ENCODE peak calls at places on chromosomes 7 and 10, in six cellular contexts. H is HepG2, O is K562, F is GM12891, V is GM12878, Z is H1. E is an unnamed sample.

GRCh38 chr7:17774248-17774647 is 166.0 kb downstream of the SNX13 start:
- DNase-seq in H (no peak), O (peak), F (no peak), V (no peak), Z (no peak), E (no peak)

GRCh38 chr7:54878339-54878738 is 119.3 kb upstream of the SEC61G start:
- DNase-seq in H (no peak), O (no peak), F (no peak), V (no peak), Z (no peak), E (no peak)

GRCh38 chr10:108249940-108250339 is 1085.4 kb upstream of the SORCS1 start:
- DNase-seq in H (no peak), O (peak), F (no peak), V (no peak), Z (peak), E (no peak)

GRCh38 chr7:105816270-105816843 is 60.0 kb downstream of the ATXN7L1 start:
- DNase-seq in H (no peak), O (no peak), F (no peak), V (no peak), Z (no peak), E (no peak)

GRCh38 chr10:50624866-50625491 is 1.2 kb upstream of the SGMS1 start:
- DNase-seq in H (peak), O (peak), F (peak), V (no peak), Z (peak), E (peak)

GRCh38 chr10:77816311-77816710 is 110.2 kb downstream of the DLG5 start:
- DNase-seq in H (no peak), O (no peak), F (no peak), V (no peak), Z (no peak), E (no peak)

GRCh38 chr10:133379152-133379800 is at the start of gene PAOX:
- DNase-seq in H (no peak), O (peak), F (peak), V (no peak), Z (no peak), E (peak)

GRCh38 chr10:131730771-131731497 is 169.9 kb upstream of the PPP2R2D start:
- DNase-seq in H (no peak), O (no peak), F (no peak), V (no peak), Z (no peak), E (no peak)

GRCh38 chr7:5693529-5693928 is 87.9 kb downstream of the RNF216 start:
- DNase-seq in H (peak), O (peak), F (no peak), V (peak), Z (no peak), E (no peak)

GRCh38 chr10:470339-471003 is 219.0 kb downstream of the DIP2C start:
- DNase-seq in H (no peak), O (peak), F (no peak), V (no peak), Z (no peak), E (no peak)

GRCh38 chr7:98357751-98358161 is 43.1 kb downstream of the BAIAP2L1 start:
- DNase-seq in H (peak), O (no peak), F (no peak), V (no peak), Z (no peak), E (no peak)

GRCh38 chr7:11083214-11083568 is 109.5 kb downstream of the PHF14 start:
- DNase-seq in H (no peak), O (no peak), F (no peak), V (no peak), Z (no peak), E (no peak)

GRCh38 chr10:29767958-29768357 is 133.2 kb upstream of the SVIL start:
- DNase-seq in H (no peak), O (no peak), F (no peak), V (no peak), Z (no peak), E (no peak)

GRCh38 chr7:92641921-92642511 is 51.8 kb upstream of the FAM133B start:
- DNase-seq in H (no peak), O (peak), F (no peak), V (no peak), Z (no peak), E (no peak)

GRCh38 chr7:97126483-97127171 is 9.1 kb downstream of the SDHAF3 start:
- DNase-seq in H (no peak), O (peak), F (no peak), V (no peak), Z (no peak), E (no peak)

GRCh38 chr10:9878429-9878828 is 1139.2 kb upstream of the CELF2 start:
- DNase-seq in H (no peak), O (peak), F (no peak), V (no peak), Z (no peak), E (no peak)

GRCh38 chr7:38728145-38728544 is 97.0 kb upstream of the AMPH start:
- DNase-seq in H (no peak), O (no peak), F (no peak), V (no peak), Z (no peak), E (no peak)

GRCh38 chr7:44787762-44788161 is 8.7 kb upstream of the PPIA start:
- DNase-seq in H (no peak), O (no peak), F (no peak), V (no peak), Z (no peak), E (no peak)

GRCh38 chr7:63876707-63877322 is 121.8 kb upstream of the ZNF722 start:
- DNase-seq in H (no peak), O (no peak), F (no peak), V (no peak), Z (no peak), E (no peak)

GRCh38 chr10:70508912-70509366 is 30.4 kb downstream of the PALD1 start:
- DNase-seq in H (no peak), O (no peak), F (no peak), V (no peak), Z (no peak), E (no peak)

DNA sequence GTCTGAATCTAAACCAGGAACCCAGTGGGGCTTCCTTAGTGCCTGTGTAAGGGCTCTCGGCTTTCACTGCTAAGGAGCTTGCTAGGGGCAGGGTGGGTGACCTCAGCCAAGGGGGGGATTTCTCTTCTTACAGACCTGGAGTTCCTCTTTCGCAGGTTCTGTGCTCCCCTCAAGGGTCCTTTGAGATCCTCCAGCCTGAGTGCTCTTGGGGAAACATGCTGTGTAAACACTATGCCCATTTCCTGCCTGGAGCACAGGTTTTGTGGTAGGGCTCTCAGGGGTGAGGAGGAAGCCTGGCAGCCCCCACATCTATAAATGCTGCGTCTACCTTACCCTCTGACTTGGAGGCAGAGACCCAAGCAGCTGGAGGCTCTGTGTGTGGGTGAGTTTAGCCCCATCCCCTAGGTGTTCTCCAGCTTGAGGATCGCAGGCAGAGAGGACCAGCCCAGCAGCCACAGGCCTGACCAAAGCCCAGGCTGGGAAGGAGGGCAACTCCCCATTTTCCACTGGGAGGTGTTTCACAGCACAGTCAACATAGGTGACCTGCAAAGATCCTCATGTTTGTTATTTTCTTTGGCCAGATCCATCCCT is at the start of gene SFTPA1:
- DNase-seq in H (no peak), O (no peak), F (no peak), V (no peak), Z (no peak), E (no peak)
- TF ChIP-seq TAF1 in H (no peak), O (no peak), F (no peak), V (no peak), Z (no peak), E (no peak)

GRCh38 chr7:151505836-151506468 is 13.7 kb downstream of the RHEB start:
- DNase-seq in H (no peak), O (no peak), F (no peak), V (no peak), Z (no peak), E (no peak)

GRCh38 chr7:151506901-151507382 is 12.8 kb downstream of the RHEB start:
- DNase-seq in H (no peak), O (peak), F (no peak), V (no peak), Z (no peak), E (no peak)

GRCh38 chr7:151505433-151505832 is 14.3 kb downstream of the RHEB start:
- DNase-seq in H (no peak), O (no peak), F (no peak), V (no peak), Z (no peak), E (no peak)

GRCh38 chr7:151503902-151504714 is 15.6 kb downstream of the RHEB start:
- DNase-seq in H (peak), O (no peak), F (no peak), V (no peak), Z (no peak), E (no peak)

DNA sequence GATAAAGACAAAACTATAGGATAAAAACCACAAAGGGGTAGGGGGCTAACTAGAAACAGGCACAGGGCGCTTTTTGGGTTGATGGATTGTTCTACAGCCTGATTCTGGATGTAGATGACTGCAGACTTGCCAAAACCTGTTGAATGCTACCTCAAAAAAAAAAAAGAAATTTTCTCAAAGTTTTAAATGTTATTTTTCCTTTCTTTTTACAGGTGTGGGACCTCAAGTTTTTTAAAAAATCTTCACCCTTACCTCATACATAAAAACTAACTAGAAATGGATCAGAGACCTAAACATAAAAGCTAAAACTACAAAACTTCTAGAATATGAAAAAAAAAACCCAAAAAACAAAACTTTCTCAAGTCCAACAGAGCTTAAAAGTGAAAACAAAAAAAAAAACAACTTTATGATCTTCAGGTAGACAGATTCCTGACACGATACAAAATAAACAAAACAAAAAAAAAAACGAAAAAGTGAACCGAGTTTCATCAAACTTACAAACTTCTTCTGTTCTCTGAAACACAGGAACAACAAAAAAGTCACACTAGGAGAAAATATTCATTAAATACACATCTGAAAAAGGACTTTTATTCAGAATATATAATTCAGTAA is 14.9 kb downstream of the RHEB start:
- DNase-seq in H (no peak), O (no peak), F (no peak), V (no peak), Z (no peak), E (no peak)
- TF ChIP-seq POLR2A in H (no peak), O (no peak), F (no peak), V (no peak), Z (no peak), E (no peak)

GRCh38 chr7:90211391-90212148 is at the start of gene STEAP2:
- DNase-seq in H (peak), O (peak), F (peak), V (no peak), Z (peak), E (peak)
- TF ChIP-seq POLR2AphosphoS5 in H (peak), O (no peak), F (no peak), V (no peak), Z (peak), E (no peak)

DNA sequence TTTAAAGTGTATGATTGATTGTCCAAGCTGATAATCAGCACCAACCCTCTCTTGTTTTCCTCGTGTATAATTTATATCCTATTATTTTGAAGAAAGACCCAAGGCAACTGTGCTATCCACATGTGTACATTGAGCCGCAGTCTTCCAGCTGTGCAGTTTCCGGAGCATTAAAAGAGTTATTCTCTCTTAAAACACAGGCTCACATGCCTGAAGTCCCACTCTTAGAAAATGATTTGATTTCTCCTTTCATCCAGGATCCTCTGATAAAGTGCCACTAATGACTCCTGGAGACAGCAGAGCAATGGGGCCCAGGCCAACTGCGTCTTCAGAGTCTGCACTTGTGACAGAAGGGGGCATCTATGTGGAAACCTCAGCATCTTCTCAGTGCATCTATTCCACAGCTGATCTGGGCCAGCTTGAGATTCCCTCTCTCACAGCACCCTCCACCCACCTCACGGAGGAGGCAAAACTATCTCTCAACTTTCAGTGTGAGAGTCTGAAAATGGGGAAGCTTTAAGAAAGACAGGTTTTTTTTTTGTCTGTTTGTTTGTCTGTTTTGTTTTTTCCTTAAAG is 482.1 kb upstream of the AKR1E2 start:
- DNase-seq in H (no peak), O (no peak), F (no peak), V (no peak), Z (no peak), E (no peak)
- TF ChIP-seq TAF1 in H (no peak), O (no peak), F (no peak), V (no peak), Z (no peak), E (no peak)

DNA sequence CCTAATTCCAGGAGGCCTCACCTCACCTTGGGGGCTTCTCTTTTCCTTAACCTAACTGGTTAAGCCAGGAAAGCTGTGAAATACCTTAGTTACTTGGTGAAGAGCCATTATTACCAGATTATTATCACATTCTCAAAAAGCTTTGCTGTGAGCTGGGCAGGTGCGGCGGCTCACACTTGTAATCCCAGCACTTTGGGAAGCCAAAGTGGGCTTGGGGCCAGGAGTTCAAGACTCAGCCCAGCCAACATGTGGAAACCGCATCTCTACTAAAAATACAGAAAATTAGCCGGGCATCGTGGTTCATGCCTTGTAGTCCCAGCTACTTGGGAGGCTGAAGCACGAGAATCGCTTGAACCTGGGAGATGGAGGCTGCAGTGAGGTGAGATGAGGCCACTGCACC is 102.4 kb upstream of the KLF6 start:
- DNase-seq in H (no peak), O (no peak), F (no peak), V (no peak), Z (no peak), E (no peak)
- TF ChIP-seq POLR2A in H (no peak), O (no peak), F (no peak), V (no peak), Z (no peak), E (no peak)

DNA sequence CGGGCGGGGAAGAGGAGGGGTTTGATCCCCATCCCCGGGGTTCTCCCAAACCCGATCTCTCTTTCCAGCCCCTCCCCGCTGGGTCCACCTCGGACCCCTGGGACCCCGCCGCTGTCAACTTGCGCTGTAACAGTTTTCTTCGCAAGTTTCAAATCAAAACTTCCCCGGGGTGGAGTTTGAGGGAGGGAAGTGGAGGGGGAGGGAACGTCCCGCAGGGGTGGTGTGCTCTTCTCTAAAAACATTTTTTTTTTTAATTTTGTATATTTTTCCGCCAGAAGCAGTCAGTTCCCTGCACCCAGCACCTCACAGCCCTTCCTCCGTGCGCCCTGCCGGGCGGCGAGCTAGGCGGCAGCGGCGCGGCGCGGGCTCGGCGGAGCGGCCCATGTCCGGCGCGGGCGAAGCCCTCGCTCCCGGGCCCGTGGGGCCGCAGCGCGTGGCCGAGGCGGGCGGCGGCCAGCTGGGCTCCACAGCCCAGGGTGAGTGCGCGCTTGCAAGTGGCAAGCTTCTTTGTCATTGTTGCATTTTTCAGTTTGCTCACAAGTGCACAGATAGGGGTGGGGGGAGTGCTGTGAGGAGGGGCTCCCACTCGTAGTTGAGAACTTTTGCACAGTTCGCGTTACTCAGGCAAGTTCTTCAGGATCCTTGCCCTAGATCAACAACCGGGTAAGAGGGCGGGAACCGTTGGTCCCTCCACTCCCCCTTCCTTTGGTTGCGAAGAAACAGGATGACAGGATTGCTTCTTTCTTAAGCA is 933 bp downstream of the MDFIC start:
- DNase-seq in H (no peak), O (no peak), F (peak), V (no peak), Z (no peak), E (peak)
- TF ChIP-seq POLR2AphosphoS5 in H (no peak), O (no peak), F (no peak), V (peak), Z (no peak), E (peak)